ENCODE peak calls at places on chromosomes 6 and 20, in nine cellular contexts. V, N, L, P, T, Y, F, U and Z are unnamed samples.

GRCh38 chr6:35562060-35562459 is 49.4 kb upstream of the TULP1 start:
- DNase-seq in V (no peak), N (peak; percentile 26), L (peak; percentile 62), P (no peak), T (no peak), Y (no peak), F (no peak), U (peak; percentile 34), Z (no peak)

GRCh38 chr6:100506651-100507050 is 41.9 kb upstream of the SIM1 start:
- DNase-seq in V (no peak), N (peak; percentile 62), L (no peak), P (peak; percentile 77), T (peak; percentile 60), Y (peak; percentile 11), F (no peak), U (peak; percentile 29), Z (no peak)

GRCh38 chr6:18468162-18468843 is 81.2 kb downstream of the RNF144B start:
- DNase-seq in V (no peak), N (no peak), L (no peak), P (no peak), T (no peak), Y (no peak), F (no peak), U (no peak), Z (no peak)

GRCh38 chr6:134619789-134620188 is 301.9 kb upstream of the SGK1 start:
- DNase-seq in V (peak; percentile 50), N (peak; percentile 79), L (no peak), P (peak; percentile 90), T (peak; percentile 52), Y (no peak), F (no peak), U (peak; percentile 88), Z (no peak)

GRCh38 chr20:58086763-58087566 is 141.5 kb downstream of the ANKRD60 start:
- DNase-seq in V (peak; percentile 40), N (peak; percentile 76), L (no peak), P (peak; percentile 49), T (peak; percentile 60), Y (peak; percentile 15), F (no peak), U (peak; percentile 46), Z (peak; percentile 19)

GRCh38 chr20:55456316-55456940 is 548.9 kb downstream of the CBLN4 start:
- DNase-seq in V (no peak), N (no peak), L (no peak), P (no peak), T (no peak), Y (no peak), F (no peak), U (no peak), Z (no peak)

GRCh38 chr6:28922004-28922840 is 1.6 kb downstream of the TRIM27 start:
- DNase-seq in V (peak; percentile 65), N (peak; percentile 82), L (peak; percentile 5), P (peak; percentile 65), T (peak; percentile 49), Y (no peak), F (no peak), U (peak; percentile 39), Z (no peak)

GRCh38 chr6:15763827-15764226 is 101.0 kb upstream of the DTNBP1 start:
- DNase-seq in V (no peak), N (peak; percentile 55), L (no peak), P (peak; percentile 83), T (peak; percentile 27), Y (no peak), F (no peak), U (peak; percentile 73), Z (no peak)